ENCODE peak calls at places on chromosome 4, in eight cellular contexts. One of them, this sample, is unnamed.
A peak's percentile ranks its signal among the peaks of the same experiment; 100 is the strongest.

GRCh38 chr4:2141762-2142520 is 82.8 kb downstream of the NAT8L start:
- DNase-seq in chondrocyte: no peak
- DNase-seq in ovary: no peak
- DNase-seq in stomach: no peak
- DNase-seq in heart right ventricle: no peak
- DNase-seq in stimulated activated CD4-positive, alpha-beta T cell treated with anti-CD3 and anti-CD28 coated beads, Interleukin-12 subunit alpha, Interleukin-12 subunit beta, amount 100 ng/mL, for 48 hours: no peak
- DNase-seq in activated T-helper 1 cell treated with anti-CD3 and anti-CD28 coated beads, Interleukin-2, amount 50 U/mL, for 16 hours: no peak
- DNase-seq in stimulated activated naive CD4-positive, alpha-beta T cell: peak; percentile 35
- DNase-seq in this sample: no peak

GRCh38 chr4:107468812-107469211 is 251.2 kb downstream of the PAPSS1 start:
- DNase-seq in chondrocyte: no peak
- DNase-seq in ovary: no peak
- DNase-seq in stomach: no peak
- DNase-seq in heart right ventricle: no peak
- DNase-seq in stimulated activated CD4-positive, alpha-beta T cell treated with anti-CD3 and anti-CD28 coated beads, Interleukin-12 subunit alpha, Interleukin-12 subunit beta, amount 100 ng/mL, for 48 hours: no peak
- DNase-seq in activated T-helper 1 cell treated with anti-CD3 and anti-CD28 coated beads, Interleukin-2, amount 50 U/mL, for 16 hours: no peak
- DNase-seq in stimulated activated naive CD4-positive, alpha-beta T cell: no peak
- DNase-seq in this sample: no peak

GRCh38 chr4:97013309-97014106 is 1129.8 kb downstream of the STPG2 start:
- DNase-seq in chondrocyte: no peak
- DNase-seq in ovary: no peak
- DNase-seq in stomach: no peak
- DNase-seq in heart right ventricle: no peak
- DNase-seq in stimulated activated CD4-positive, alpha-beta T cell treated with anti-CD3 and anti-CD28 coated beads, Interleukin-12 subunit alpha, Interleukin-12 subunit beta, amount 100 ng/mL, for 48 hours: no peak
- DNase-seq in activated T-helper 1 cell treated with anti-CD3 and anti-CD28 coated beads, Interleukin-2, amount 50 U/mL, for 16 hours: no peak
- DNase-seq in stimulated activated naive CD4-positive, alpha-beta T cell: no peak
- DNase-seq in this sample: no peak

GRCh38 chr4:186149872-186150271 is 41.5 kb upstream of the CYP4V2 start:
- DNase-seq in chondrocyte: no peak
- DNase-seq in ovary: peak; percentile 83
- DNase-seq in stomach: peak; percentile 62
- DNase-seq in heart right ventricle: peak; percentile 70
- DNase-seq in stimulated activated CD4-positive, alpha-beta T cell treated with anti-CD3 and anti-CD28 coated beads, Interleukin-12 subunit alpha, Interleukin-12 subunit beta, amount 100 ng/mL, for 48 hours: peak; percentile 20
- DNase-seq in activated T-helper 1 cell treated with anti-CD3 and anti-CD28 coated beads, Interleukin-2, amount 50 U/mL, for 16 hours: no peak
- DNase-seq in stimulated activated naive CD4-positive, alpha-beta T cell: no peak
- DNase-seq in this sample: peak; percentile 52

GRCh38 chr4:153159016-153159415 is 45.2 kb upstream of the TRIM2 start:
- DNase-seq in chondrocyte: no peak
- DNase-seq in ovary: no peak
- DNase-seq in stomach: no peak
- DNase-seq in heart right ventricle: no peak
- DNase-seq in stimulated activated CD4-positive, alpha-beta T cell treated with anti-CD3 and anti-CD28 coated beads, Interleukin-12 subunit alpha, Interleukin-12 subunit beta, amount 100 ng/mL, for 48 hours: no peak
- DNase-seq in activated T-helper 1 cell treated with anti-CD3 and anti-CD28 coated beads, Interleukin-2, amount 50 U/mL, for 16 hours: no peak
- DNase-seq in stimulated activated naive CD4-positive, alpha-beta T cell: no peak
- DNase-seq in this sample: no peak

GRCh38 chr4:147560632-147561031 is 56.6 kb upstream of the TMEM184C start:
- DNase-seq in chondrocyte: no peak
- DNase-seq in ovary: no peak
- DNase-seq in stomach: no peak
- DNase-seq in heart right ventricle: no peak
- DNase-seq in stimulated activated CD4-positive, alpha-beta T cell treated with anti-CD3 and anti-CD28 coated beads, Interleukin-12 subunit alpha, Interleukin-12 subunit beta, amount 100 ng/mL, for 48 hours: no peak
- DNase-seq in activated T-helper 1 cell treated with anti-CD3 and anti-CD28 coated beads, Interleukin-2, amount 50 U/mL, for 16 hours: no peak
- DNase-seq in stimulated activated naive CD4-positive, alpha-beta T cell: no peak
- DNase-seq in this sample: no peak

GRCh38 chr4:87521757-87522374 is 7.3 kb downstream of the SPARCL1 start:
- DNase-seq in chondrocyte: no peak
- DNase-seq in ovary: no peak
- DNase-seq in stomach: no peak
- DNase-seq in heart right ventricle: no peak
- DNase-seq in stimulated activated CD4-positive, alpha-beta T cell treated with anti-CD3 and anti-CD28 coated beads, Interleukin-12 subunit alpha, Interleukin-12 subunit beta, amount 100 ng/mL, for 48 hours: no peak
- DNase-seq in activated T-helper 1 cell treated with anti-CD3 and anti-CD28 coated beads, Interleukin-2, amount 50 U/mL, for 16 hours: no peak
- DNase-seq in stimulated activated naive CD4-positive, alpha-beta T cell: no peak
- DNase-seq in this sample: no peak

GRCh38 chr4:124330045-124330444 is 382.5 kb downstream of the ANKRD50 start:
- DNase-seq in chondrocyte: no peak
- DNase-seq in ovary: no peak
- DNase-seq in stomach: no peak
- DNase-seq in heart right ventricle: no peak
- DNase-seq in stimulated activated CD4-positive, alpha-beta T cell treated with anti-CD3 and anti-CD28 coated beads, Interleukin-12 subunit alpha, Interleukin-12 subunit beta, amount 100 ng/mL, for 48 hours: no peak
- DNase-seq in activated T-helper 1 cell treated with anti-CD3 and anti-CD28 coated beads, Interleukin-2, amount 50 U/mL, for 16 hours: no peak
- DNase-seq in stimulated activated naive CD4-positive, alpha-beta T cell: no peak
- DNase-seq in this sample: no peak

GRCh38 chr4:68152411-68152810 is 22.7 kb upstream of the TMPRSS11F start:
- DNase-seq in chondrocyte: no peak
- DNase-seq in ovary: no peak
- DNase-seq in stomach: no peak
- DNase-seq in heart right ventricle: no peak
- DNase-seq in stimulated activated CD4-positive, alpha-beta T cell treated with anti-CD3 and anti-CD28 coated beads, Interleukin-12 subunit alpha, Interleukin-12 subunit beta, amount 100 ng/mL, for 48 hours: no peak
- DNase-seq in activated T-helper 1 cell treated with anti-CD3 and anti-CD28 coated beads, Interleukin-2, amount 50 U/mL, for 16 hours: no peak
- DNase-seq in stimulated activated naive CD4-positive, alpha-beta T cell: no peak
- DNase-seq in this sample: no peak

GRCh38 chr4:185742766-185743165 is 69.2 kb downstream of the SORBS2 start:
- DNase-seq in chondrocyte: no peak
- DNase-seq in ovary: no peak
- DNase-seq in stomach: no peak
- DNase-seq in heart right ventricle: no peak
- DNase-seq in stimulated activated CD4-positive, alpha-beta T cell treated with anti-CD3 and anti-CD28 coated beads, Interleukin-12 subunit alpha, Interleukin-12 subunit beta, amount 100 ng/mL, for 48 hours: no peak
- DNase-seq in activated T-helper 1 cell treated with anti-CD3 and anti-CD28 coated beads, Interleukin-2, amount 50 U/mL, for 16 hours: no peak
- DNase-seq in stimulated activated naive CD4-positive, alpha-beta T cell: no peak
- DNase-seq in this sample: peak; percentile 80

GRCh38 chr4:186666252-186666651 is 57.4 kb downstream of the FAT1 start:
- DNase-seq in chondrocyte: no peak
- DNase-seq in ovary: no peak
- DNase-seq in stomach: no peak
- DNase-seq in heart right ventricle: no peak
- DNase-seq in stimulated activated CD4-positive, alpha-beta T cell treated with anti-CD3 and anti-CD28 coated beads, Interleukin-12 subunit alpha, Interleukin-12 subunit beta, amount 100 ng/mL, for 48 hours: no peak
- DNase-seq in activated T-helper 1 cell treated with anti-CD3 and anti-CD28 coated beads, Interleukin-2, amount 50 U/mL, for 16 hours: no peak
- DNase-seq in stimulated activated naive CD4-positive, alpha-beta T cell: no peak
- DNase-seq in this sample: no peak

GRCh38 chr4:38601916-38602291 is 62.1 kb upstream of the KLF3 start:
- DNase-seq in chondrocyte: no peak
- DNase-seq in ovary: no peak
- DNase-seq in stomach: no peak
- DNase-seq in heart right ventricle: no peak
- DNase-seq in stimulated activated CD4-positive, alpha-beta T cell treated with anti-CD3 and anti-CD28 coated beads, Interleukin-12 subunit alpha, Interleukin-12 subunit beta, amount 100 ng/mL, for 48 hours: no peak
- DNase-seq in activated T-helper 1 cell treated with anti-CD3 and anti-CD28 coated beads, Interleukin-2, amount 50 U/mL, for 16 hours: no peak
- DNase-seq in stimulated activated naive CD4-positive, alpha-beta T cell: no peak
- DNase-seq in this sample: no peak

GRCh38 chr4:183422962-183423653 is 21.3 kb upstream of the CDKN2AIP start:
- DNase-seq in chondrocyte: no peak
- DNase-seq in ovary: peak; percentile 24
- DNase-seq in stomach: no peak
- DNase-seq in heart right ventricle: no peak
- DNase-seq in stimulated activated CD4-positive, alpha-beta T cell treated with anti-CD3 and anti-CD28 coated beads, Interleukin-12 subunit alpha, Interleukin-12 subunit beta, amount 100 ng/mL, for 48 hours: no peak
- DNase-seq in activated T-helper 1 cell treated with anti-CD3 and anti-CD28 coated beads, Interleukin-2, amount 50 U/mL, for 16 hours: no peak
- DNase-seq in stimulated activated naive CD4-positive, alpha-beta T cell: no peak
- DNase-seq in this sample: no peak

GRCh38 chr4:10593130-10593529 is 91.4 kb downstream of the CLNK start:
- DNase-seq in chondrocyte: no peak
- DNase-seq in ovary: no peak
- DNase-seq in stomach: no peak
- DNase-seq in heart right ventricle: no peak
- DNase-seq in stimulated activated CD4-positive, alpha-beta T cell treated with anti-CD3 and anti-CD28 coated beads, Interleukin-12 subunit alpha, Interleukin-12 subunit beta, amount 100 ng/mL, for 48 hours: no peak
- DNase-seq in activated T-helper 1 cell treated with anti-CD3 and anti-CD28 coated beads, Interleukin-2, amount 50 U/mL, for 16 hours: no peak
- DNase-seq in stimulated activated naive CD4-positive, alpha-beta T cell: no peak
- DNase-seq in this sample: no peak

GRCh38 chr4:110959041-110959643 is 336.3 kb upstream of the PITX2 start:
- DNase-seq in chondrocyte: no peak
- DNase-seq in ovary: no peak
- DNase-seq in stomach: no peak
- DNase-seq in heart right ventricle: no peak
- DNase-seq in stimulated activated CD4-positive, alpha-beta T cell treated with anti-CD3 and anti-CD28 coated beads, Interleukin-12 subunit alpha, Interleukin-12 subunit beta, amount 100 ng/mL, for 48 hours: no peak
- DNase-seq in activated T-helper 1 cell treated with anti-CD3 and anti-CD28 coated beads, Interleukin-2, amount 50 U/mL, for 16 hours: no peak
- DNase-seq in stimulated activated naive CD4-positive, alpha-beta T cell: no peak
- DNase-seq in this sample: no peak

GRCh38 chr4:173357939-173358338 is 12.8 kb upstream of the SAP30 start:
- DNase-seq in chondrocyte: no peak
- DNase-seq in ovary: no peak
- DNase-seq in stomach: no peak
- DNase-seq in heart right ventricle: no peak
- DNase-seq in stimulated activated CD4-positive, alpha-beta T cell treated with anti-CD3 and anti-CD28 coated beads, Interleukin-12 subunit alpha, Interleukin-12 subunit beta, amount 100 ng/mL, for 48 hours: no peak
- DNase-seq in activated T-helper 1 cell treated with anti-CD3 and anti-CD28 coated beads, Interleukin-2, amount 50 U/mL, for 16 hours: no peak
- DNase-seq in stimulated activated naive CD4-positive, alpha-beta T cell: no peak
- DNase-seq in this sample: no peak

GRCh38 chr4:42331914-42332368 is 65.3 kb upstream of the SHISA3 start:
- DNase-seq in chondrocyte: no peak
- DNase-seq in ovary: no peak
- DNase-seq in stomach: no peak
- DNase-seq in heart right ventricle: peak; percentile 36
- DNase-seq in stimulated activated CD4-positive, alpha-beta T cell treated with anti-CD3 and anti-CD28 coated beads, Interleukin-12 subunit alpha, Interleukin-12 subunit beta, amount 100 ng/mL, for 48 hours: no peak
- DNase-seq in activated T-helper 1 cell treated with anti-CD3 and anti-CD28 coated beads, Interleukin-2, amount 50 U/mL, for 16 hours: no peak
- DNase-seq in stimulated activated naive CD4-positive, alpha-beta T cell: no peak
- DNase-seq in this sample: no peak

GRCh38 chr4:110075083-110075738 is 123.2 kb downstream of the ELOVL6 start:
- DNase-seq in chondrocyte: no peak
- DNase-seq in ovary: no peak
- DNase-seq in stomach: no peak
- DNase-seq in heart right ventricle: no peak
- DNase-seq in stimulated activated CD4-positive, alpha-beta T cell treated with anti-CD3 and anti-CD28 coated beads, Interleukin-12 subunit alpha, Interleukin-12 subunit beta, amount 100 ng/mL, for 48 hours: no peak
- DNase-seq in activated T-helper 1 cell treated with anti-CD3 and anti-CD28 coated beads, Interleukin-2, amount 50 U/mL, for 16 hours: no peak
- DNase-seq in stimulated activated naive CD4-positive, alpha-beta T cell: no peak
- DNase-seq in this sample: no peak

GRCh38 chr4:48247142-48247877 is 22.3 kb downstream of the TEC start:
- DNase-seq in chondrocyte: no peak
- DNase-seq in ovary: no peak
- DNase-seq in stomach: no peak
- DNase-seq in heart right ventricle: no peak
- DNase-seq in stimulated activated CD4-positive, alpha-beta T cell treated with anti-CD3 and anti-CD28 coated beads, Interleukin-12 subunit alpha, Interleukin-12 subunit beta, amount 100 ng/mL, for 48 hours: no peak
- DNase-seq in activated T-helper 1 cell treated with anti-CD3 and anti-CD28 coated beads, Interleukin-2, amount 50 U/mL, for 16 hours: no peak
- DNase-seq in stimulated activated naive CD4-positive, alpha-beta T cell: no peak
- DNase-seq in this sample: no peak

GRCh38 chr4:47287735-47288134 is 175.8 kb downstream of the COMMD8 start:
- DNase-seq in chondrocyte: no peak
- DNase-seq in ovary: no peak
- DNase-seq in stomach: no peak
- DNase-seq in heart right ventricle: no peak
- DNase-seq in stimulated activated CD4-positive, alpha-beta T cell treated with anti-CD3 and anti-CD28 coated beads, Interleukin-12 subunit alpha, Interleukin-12 subunit beta, amount 100 ng/mL, for 48 hours: no peak
- DNase-seq in activated T-helper 1 cell treated with anti-CD3 and anti-CD28 coated beads, Interleukin-2, amount 50 U/mL, for 16 hours: no peak
- DNase-seq in stimulated activated naive CD4-positive, alpha-beta T cell: no peak
- DNase-seq in this sample: no peak

GRCh38 chr4:143514432-143514831 is 930 bp downstream of the SMARCA5 start:
- DNase-seq in chondrocyte: no peak
- DNase-seq in ovary: peak; percentile 64
- DNase-seq in stomach: peak; percentile 34
- DNase-seq in heart right ventricle: peak; percentile 37
- DNase-seq in stimulated activated CD4-positive, alpha-beta T cell treated with anti-CD3 and anti-CD28 coated beads, Interleukin-12 subunit alpha, Interleukin-12 subunit beta, amount 100 ng/mL, for 48 hours: peak; percentile 2
- DNase-seq in activated T-helper 1 cell treated with anti-CD3 and anti-CD28 coated beads, Interleukin-2, amount 50 U/mL, for 16 hours: no peak
- DNase-seq in stimulated activated naive CD4-positive, alpha-beta T cell: peak; percentile 7
- DNase-seq in this sample: peak; percentile 52

GRCh38 chr4:53189011-53189410 is 176.8 kb downstream of the SCFD2 start:
- DNase-seq in chondrocyte: no peak
- DNase-seq in ovary: no peak
- DNase-seq in stomach: no peak
- DNase-seq in heart right ventricle: no peak
- DNase-seq in stimulated activated CD4-positive, alpha-beta T cell treated with anti-CD3 and anti-CD28 coated beads, Interleukin-12 subunit alpha, Interleukin-12 subunit beta, amount 100 ng/mL, for 48 hours: no peak
- DNase-seq in activated T-helper 1 cell treated with anti-CD3 and anti-CD28 coated beads, Interleukin-2, amount 50 U/mL, for 16 hours: no peak
- DNase-seq in stimulated activated naive CD4-positive, alpha-beta T cell: no peak
- DNase-seq in this sample: no peak

GRCh38 chr4:123505457-123506310 is 109.1 kb downstream of the SPRY1 start:
- DNase-seq in chondrocyte: no peak
- DNase-seq in ovary: peak; percentile 74
- DNase-seq in stomach: peak; percentile 62
- DNase-seq in heart right ventricle: peak; percentile 56
- DNase-seq in stimulated activated CD4-positive, alpha-beta T cell treated with anti-CD3 and anti-CD28 coated beads, Interleukin-12 subunit alpha, Interleukin-12 subunit beta, amount 100 ng/mL, for 48 hours: no peak
- DNase-seq in activated T-helper 1 cell treated with anti-CD3 and anti-CD28 coated beads, Interleukin-2, amount 50 U/mL, for 16 hours: no peak
- DNase-seq in stimulated activated naive CD4-positive, alpha-beta T cell: no peak
- DNase-seq in this sample: peak; percentile 21

GRCh38 chr4:183333202-183333601 is 11.0 kb upstream of the CLDN24 start:
- DNase-seq in chondrocyte: no peak
- DNase-seq in ovary: no peak
- DNase-seq in stomach: no peak
- DNase-seq in heart right ventricle: no peak
- DNase-seq in stimulated activated CD4-positive, alpha-beta T cell treated with anti-CD3 and anti-CD28 coated beads, Interleukin-12 subunit alpha, Interleukin-12 subunit beta, amount 100 ng/mL, for 48 hours: no peak
- DNase-seq in activated T-helper 1 cell treated with anti-CD3 and anti-CD28 coated beads, Interleukin-2, amount 50 U/mL, for 16 hours: no peak
- DNase-seq in stimulated activated naive CD4-positive, alpha-beta T cell: no peak
- DNase-seq in this sample: no peak

GRCh38 chr4:181254771-181255170 is 988.4 kb upstream of the TENM3 start:
- DNase-seq in chondrocyte: no peak
- DNase-seq in ovary: no peak
- DNase-seq in stomach: no peak
- DNase-seq in heart right ventricle: no peak
- DNase-seq in stimulated activated CD4-positive, alpha-beta T cell treated with anti-CD3 and anti-CD28 coated beads, Interleukin-12 subunit alpha, Interleukin-12 subunit beta, amount 100 ng/mL, for 48 hours: no peak
- DNase-seq in activated T-helper 1 cell treated with anti-CD3 and anti-CD28 coated beads, Interleukin-2, amount 50 U/mL, for 16 hours: no peak
- DNase-seq in stimulated activated naive CD4-positive, alpha-beta T cell: no peak
- DNase-seq in this sample: no peak

GRCh38 chr4:145929415-145930178 is 9.0 kb downstream of the ZNF827 start:
- DNase-seq in chondrocyte: no peak
- DNase-seq in ovary: no peak
- DNase-seq in stomach: no peak
- DNase-seq in heart right ventricle: no peak
- DNase-seq in stimulated activated CD4-positive, alpha-beta T cell treated with anti-CD3 and anti-CD28 coated beads, Interleukin-12 subunit alpha, Interleukin-12 subunit beta, amount 100 ng/mL, for 48 hours: no peak
- DNase-seq in activated T-helper 1 cell treated with anti-CD3 and anti-CD28 coated beads, Interleukin-2, amount 50 U/mL, for 16 hours: no peak
- DNase-seq in stimulated activated naive CD4-positive, alpha-beta T cell: no peak
- DNase-seq in this sample: peak; percentile 61

GRCh38 chr4:104491826-104492771 is 2.6 kb downstream of the CXXC4 start:
- DNase-seq in chondrocyte: no peak
- DNase-seq in ovary: peak; percentile 30
- DNase-seq in stomach: no peak
- DNase-seq in heart right ventricle: no peak
- DNase-seq in stimulated activated CD4-positive, alpha-beta T cell treated with anti-CD3 and anti-CD28 coated beads, Interleukin-12 subunit alpha, Interleukin-12 subunit beta, amount 100 ng/mL, for 48 hours: no peak
- DNase-seq in activated T-helper 1 cell treated with anti-CD3 and anti-CD28 coated beads, Interleukin-2, amount 50 U/mL, for 16 hours: no peak
- DNase-seq in stimulated activated naive CD4-positive, alpha-beta T cell: no peak
- DNase-seq in this sample: no peak

GRCh38 chr4:146261046-146261445 is 46.7 kb downstream of the REELD1 start:
- DNase-seq in chondrocyte: no peak
- DNase-seq in ovary: no peak
- DNase-seq in stomach: no peak
- DNase-seq in heart right ventricle: no peak
- DNase-seq in stimulated activated CD4-positive, alpha-beta T cell treated with anti-CD3 and anti-CD28 coated beads, Interleukin-12 subunit alpha, Interleukin-12 subunit beta, amount 100 ng/mL, for 48 hours: no peak
- DNase-seq in activated T-helper 1 cell treated with anti-CD3 and anti-CD28 coated beads, Interleukin-2, amount 50 U/mL, for 16 hours: no peak
- DNase-seq in stimulated activated naive CD4-positive, alpha-beta T cell: no peak
- DNase-seq in this sample: no peak

GRCh38 chr4:151199496-151200190 is 77.3 kb upstream of the PRSS48 start:
- DNase-seq in chondrocyte: no peak
- DNase-seq in ovary: no peak
- DNase-seq in stomach: no peak
- DNase-seq in heart right ventricle: peak; percentile 23
- DNase-seq in stimulated activated CD4-positive, alpha-beta T cell treated with anti-CD3 and anti-CD28 coated beads, Interleukin-12 subunit alpha, Interleukin-12 subunit beta, amount 100 ng/mL, for 48 hours: no peak
- DNase-seq in activated T-helper 1 cell treated with anti-CD3 and anti-CD28 coated beads, Interleukin-2, amount 50 U/mL, for 16 hours: no peak
- DNase-seq in stimulated activated naive CD4-positive, alpha-beta T cell: no peak
- DNase-seq in this sample: no peak

GRCh38 chr4:75841641-75842520 is 60.4 kb downstream of the PPEF2 start:
- DNase-seq in chondrocyte: no peak
- DNase-seq in ovary: no peak
- DNase-seq in stomach: no peak
- DNase-seq in heart right ventricle: no peak
- DNase-seq in stimulated activated CD4-positive, alpha-beta T cell treated with anti-CD3 and anti-CD28 coated beads, Interleukin-12 subunit alpha, Interleukin-12 subunit beta, amount 100 ng/mL, for 48 hours: no peak
- DNase-seq in activated T-helper 1 cell treated with anti-CD3 and anti-CD28 coated beads, Interleukin-2, amount 50 U/mL, for 16 hours: no peak
- DNase-seq in stimulated activated naive CD4-positive, alpha-beta T cell: no peak
- DNase-seq in this sample: no peak

GRCh38 chr4:123096038-123096437 is 173.6 kb upstream of the NUDT6 start:
- DNase-seq in chondrocyte: no peak
- DNase-seq in ovary: no peak
- DNase-seq in stomach: no peak
- DNase-seq in heart right ventricle: no peak
- DNase-seq in stimulated activated CD4-positive, alpha-beta T cell treated with anti-CD3 and anti-CD28 coated beads, Interleukin-12 subunit alpha, Interleukin-12 subunit beta, amount 100 ng/mL, for 48 hours: no peak
- DNase-seq in activated T-helper 1 cell treated with anti-CD3 and anti-CD28 coated beads, Interleukin-2, amount 50 U/mL, for 16 hours: no peak
- DNase-seq in stimulated activated naive CD4-positive, alpha-beta T cell: no peak
- DNase-seq in this sample: no peak

This sample was measured in adrenal gland.